ENCODE peak calls at places on chromosomes 1 and 21, in five cellular contexts. One of them, this sample, is unnamed.

GRCh38 chr1:145926706-145927072 is 595 bp downstream of the RBM8A start:
- ATAC-seq in gastroesophageal sphincter: no peak
- ATAC-seq in activated CD8-positive, alpha-beta memory T cell treated with anti-CD3 and anti-CD28 coated beads, Interleukin-2, amount 10 ng/mL, durations not matched to agents 7 days and 5 days: peak; percentile 40
- ATAC-seq in central memory CD8-positive, alpha-beta T cell: peak; percentile 1
- ATAC-seq in activated CD4-positive, alpha-beta T cell treated with anti-CD3 and anti-CD28 coated beads for 36 hours: peak; percentile 47
- ATAC-seq in this sample: no peak

GRCh38 chr1:200409203-200409760 is 554 bp downstream of the ZNF281 start:
- ATAC-seq in gastroesophageal sphincter: peak; percentile 33
- ATAC-seq in activated CD4-positive, alpha-beta T cell treated with anti-CD3 and anti-CD28 coated beads for 36 hours: peak; percentile 28
- ATAC-seq in central memory CD8-positive, alpha-beta T cell: peak; percentile 42
- ATAC-seq in activated CD8-positive, alpha-beta memory T cell treated with anti-CD3 and anti-CD28 coated beads, Interleukin-2, amount 10 ng/mL, durations not matched to agents 7 days and 5 days: no peak
- ATAC-seq in this sample: peak; percentile 68

GRCh38 chr1:168823988-168824387 is 95.0 kb upstream of the DPT start:
- ATAC-seq in gastroesophageal sphincter: no peak
- ATAC-seq in activated CD8-positive, alpha-beta memory T cell treated with anti-CD3 and anti-CD28 coated beads, Interleukin-2, amount 10 ng/mL, durations not matched to agents 7 days and 5 days: no peak
- ATAC-seq in central memory CD8-positive, alpha-beta T cell: no peak
- ATAC-seq in activated CD4-positive, alpha-beta T cell treated with anti-CD3 and anti-CD28 coated beads for 36 hours: no peak
- ATAC-seq in this sample: no peak

GRCh38 chr1:42282867-42283583 is 52.0 kb downstream of the FOXJ3 start:
- ATAC-seq in activated CD8-positive, alpha-beta memory T cell treated with anti-CD3 and anti-CD28 coated beads, Interleukin-2, amount 10 ng/mL, durations not matched to agents 7 days and 5 days: no peak
- ATAC-seq in activated CD4-positive, alpha-beta T cell treated with anti-CD3 and anti-CD28 coated beads for 36 hours: peak; percentile 99
- ATAC-seq in central memory CD8-positive, alpha-beta T cell: no peak
- ATAC-seq in gastroesophageal sphincter: no peak
- ATAC-seq in this sample: no peak

GRCh38 chr1:115274467-115274866 is 63.6 kb downstream of the NGF start:
- ATAC-seq in activated CD8-positive, alpha-beta memory T cell treated with anti-CD3 and anti-CD28 coated beads, Interleukin-2, amount 10 ng/mL, durations not matched to agents 7 days and 5 days: no peak
- ATAC-seq in central memory CD8-positive, alpha-beta T cell: no peak
- ATAC-seq in gastroesophageal sphincter: no peak
- ATAC-seq in activated CD4-positive, alpha-beta T cell treated with anti-CD3 and anti-CD28 coated beads for 36 hours: no peak
- ATAC-seq in this sample: no peak

GRCh38 chr1:201503397-201504176 is 3.3 kb downstream of the CSRP1 start:
- ATAC-seq in gastroesophageal sphincter: peak; percentile 42
- ATAC-seq in central memory CD8-positive, alpha-beta T cell: no peak
- ATAC-seq in activated CD4-positive, alpha-beta T cell treated with anti-CD3 and anti-CD28 coated beads for 36 hours: no peak
- ATAC-seq in activated CD8-positive, alpha-beta memory T cell treated with anti-CD3 and anti-CD28 coated beads, Interleukin-2, amount 10 ng/mL, durations not matched to agents 7 days and 5 days: no peak
- ATAC-seq in this sample: no peak

GRCh38 chr21:46191257-46191685 is 7.0 kb upstream of the SPATC1L start:
- ATAC-seq in gastroesophageal sphincter: peak; percentile 78
- ATAC-seq in central memory CD8-positive, alpha-beta T cell: no peak
- ATAC-seq in activated CD4-positive, alpha-beta T cell treated with anti-CD3 and anti-CD28 coated beads for 36 hours: no peak
- ATAC-seq in activated CD8-positive, alpha-beta memory T cell treated with anti-CD3 and anti-CD28 coated beads, Interleukin-2, amount 10 ng/mL, durations not matched to agents 7 days and 5 days: no peak
- ATAC-seq in this sample: no peak

GRCh38 chr1:50419192-50419906 is 3.9 kb downstream of the DMRTA2 start:
- ATAC-seq in gastroesophageal sphincter: no peak
- ATAC-seq in activated CD4-positive, alpha-beta T cell treated with anti-CD3 and anti-CD28 coated beads for 36 hours: no peak
- ATAC-seq in activated CD8-positive, alpha-beta memory T cell treated with anti-CD3 and anti-CD28 coated beads, Interleukin-2, amount 10 ng/mL, durations not matched to agents 7 days and 5 days: no peak
- ATAC-seq in central memory CD8-positive, alpha-beta T cell: no peak
- ATAC-seq in this sample: no peak

GRCh38 chr1:229098903-229099578 is 171.9 kb upstream of the RAB4A start:
- ATAC-seq in activated CD8-positive, alpha-beta memory T cell treated with anti-CD3 and anti-CD28 coated beads, Interleukin-2, amount 10 ng/mL, durations not matched to agents 7 days and 5 days: no peak
- ATAC-seq in central memory CD8-positive, alpha-beta T cell: no peak
- ATAC-seq in activated CD4-positive, alpha-beta T cell treated with anti-CD3 and anti-CD28 coated beads for 36 hours: no peak
- ATAC-seq in gastroesophageal sphincter: no peak
- ATAC-seq in this sample: no peak

GRCh38 chr1:221118938-221119320 is 239.7 kb downstream of the HLX start:
- ATAC-seq in gastroesophageal sphincter: no peak
- ATAC-seq in activated CD8-positive, alpha-beta memory T cell treated with anti-CD3 and anti-CD28 coated beads, Interleukin-2, amount 10 ng/mL, durations not matched to agents 7 days and 5 days: no peak
- ATAC-seq in central memory CD8-positive, alpha-beta T cell: no peak
- ATAC-seq in activated CD4-positive, alpha-beta T cell treated with anti-CD3 and anti-CD28 coated beads for 36 hours: no peak
- ATAC-seq in this sample: no peak

GRCh38 chr1:156001021-156001681 is 19.6 kb downstream of the SSR2 start:
- ATAC-seq in activated CD4-positive, alpha-beta T cell treated with anti-CD3 and anti-CD28 coated beads for 36 hours: no peak
- ATAC-seq in central memory CD8-positive, alpha-beta T cell: no peak
- ATAC-seq in gastroesophageal sphincter: no peak
- ATAC-seq in activated CD8-positive, alpha-beta memory T cell treated with anti-CD3 and anti-CD28 coated beads, Interleukin-2, amount 10 ng/mL, durations not matched to agents 7 days and 5 days: no peak
- ATAC-seq in this sample: no peak

GRCh38 chr1:205228052-205228451 is 306 bp downstream of the TMCC2 start:
- ATAC-seq in central memory CD8-positive, alpha-beta T cell: no peak
- ATAC-seq in activated CD8-positive, alpha-beta memory T cell treated with anti-CD3 and anti-CD28 coated beads, Interleukin-2, amount 10 ng/mL, durations not matched to agents 7 days and 5 days: peak; percentile 31
- ATAC-seq in activated CD4-positive, alpha-beta T cell treated with anti-CD3 and anti-CD28 coated beads for 36 hours: peak; percentile 4
- ATAC-seq in gastroesophageal sphincter: peak; percentile 40
- ATAC-seq in this sample: peak; percentile 47

GRCh38 chr1:207815466-207815865 is 63.6 kb downstream of the CD46 start:
- ATAC-seq in activated CD8-positive, alpha-beta memory T cell treated with anti-CD3 and anti-CD28 coated beads, Interleukin-2, amount 10 ng/mL, durations not matched to agents 7 days and 5 days: no peak
- ATAC-seq in activated CD4-positive, alpha-beta T cell treated with anti-CD3 and anti-CD28 coated beads for 36 hours: peak; percentile 7
- ATAC-seq in central memory CD8-positive, alpha-beta T cell: no peak
- ATAC-seq in gastroesophageal sphincter: no peak
- ATAC-seq in this sample: no peak

GRCh38 chr21:32535616-32536015 is 49.7 kb downstream of the TCP10L start:
- ATAC-seq in activated CD4-positive, alpha-beta T cell treated with anti-CD3 and anti-CD28 coated beads for 36 hours: no peak
- ATAC-seq in gastroesophageal sphincter: no peak
- ATAC-seq in central memory CD8-positive, alpha-beta T cell: no peak
- ATAC-seq in activated CD8-positive, alpha-beta memory T cell treated with anti-CD3 and anti-CD28 coated beads, Interleukin-2, amount 10 ng/mL, durations not matched to agents 7 days and 5 days: no peak
- ATAC-seq in this sample: no peak

GRCh38 chr1:28136636-28137613 is 39.6 kb downstream of the PTAFR start:
- ATAC-seq in gastroesophageal sphincter: no peak
- ATAC-seq in central memory CD8-positive, alpha-beta T cell: no peak
- ATAC-seq in activated CD4-positive, alpha-beta T cell treated with anti-CD3 and anti-CD28 coated beads for 36 hours: no peak
- ATAC-seq in activated CD8-positive, alpha-beta memory T cell treated with anti-CD3 and anti-CD28 coated beads, Interleukin-2, amount 10 ng/mL, durations not matched to agents 7 days and 5 days: no peak
- ATAC-seq in this sample: no peak

GRCh38 chr1:182602945-182603645 is 1.1 kb downstream of the RGS16 start:
- ATAC-seq in activated CD4-positive, alpha-beta T cell treated with anti-CD3 and anti-CD28 coated beads for 36 hours: peak; percentile 50
- ATAC-seq in central memory CD8-positive, alpha-beta T cell: peak; percentile 41
- ATAC-seq in gastroesophageal sphincter: no peak
- ATAC-seq in activated CD8-positive, alpha-beta memory T cell treated with anti-CD3 and anti-CD28 coated beads, Interleukin-2, amount 10 ng/mL, durations not matched to agents 7 days and 5 days: peak; percentile 48
- ATAC-seq in this sample: peak; percentile 46

GRCh38 chr1:210726621-210727020 is 397.9 kb downstream of the HHAT start:
- ATAC-seq in activated CD8-positive, alpha-beta memory T cell treated with anti-CD3 and anti-CD28 coated beads, Interleukin-2, amount 10 ng/mL, durations not matched to agents 7 days and 5 days: no peak
- ATAC-seq in gastroesophageal sphincter: no peak
- ATAC-seq in central memory CD8-positive, alpha-beta T cell: peak; percentile 24
- ATAC-seq in activated CD4-positive, alpha-beta T cell treated with anti-CD3 and anti-CD28 coated beads for 36 hours: peak; percentile 42
- ATAC-seq in this sample: no peak

GRCh38 chr1:26970810-26971209 is 10.5 kb upstream of the KDF1 start:
- ATAC-seq in activated CD4-positive, alpha-beta T cell treated with anti-CD3 and anti-CD28 coated beads for 36 hours: no peak
- ATAC-seq in gastroesophageal sphincter: no peak
- ATAC-seq in central memory CD8-positive, alpha-beta T cell: no peak
- ATAC-seq in activated CD8-positive, alpha-beta memory T cell treated with anti-CD3 and anti-CD28 coated beads, Interleukin-2, amount 10 ng/mL, durations not matched to agents 7 days and 5 days: no peak
- ATAC-seq in this sample: no peak

GRCh38 chr1:53661496-53661895 is 77.5 kb downstream of the GLIS1 start:
- ATAC-seq in activated CD4-positive, alpha-beta T cell treated with anti-CD3 and anti-CD28 coated beads for 36 hours: no peak
- ATAC-seq in central memory CD8-positive, alpha-beta T cell: no peak
- ATAC-seq in activated CD8-positive, alpha-beta memory T cell treated with anti-CD3 and anti-CD28 coated beads, Interleukin-2, amount 10 ng/mL, durations not matched to agents 7 days and 5 days: no peak
- ATAC-seq in gastroesophageal sphincter: no peak
- ATAC-seq in this sample: no peak

GRCh38 chr1:75134939-75135828 is 996 bp downstream of the LHX8 start:
- ATAC-seq in activated CD4-positive, alpha-beta T cell treated with anti-CD3 and anti-CD28 coated beads for 36 hours: peak; percentile 53
- ATAC-seq in gastroesophageal sphincter: no peak
- ATAC-seq in activated CD8-positive, alpha-beta memory T cell treated with anti-CD3 and anti-CD28 coated beads, Interleukin-2, amount 10 ng/mL, durations not matched to agents 7 days and 5 days: no peak
- ATAC-seq in central memory CD8-positive, alpha-beta T cell: no peak
- ATAC-seq in this sample: no peak

GRCh38 chr1:48245106-48245505 is 22.6 kb downstream of the SLC5A9 start:
- ATAC-seq in central memory CD8-positive, alpha-beta T cell: no peak
- ATAC-seq in activated CD4-positive, alpha-beta T cell treated with anti-CD3 and anti-CD28 coated beads for 36 hours: no peak
- ATAC-seq in gastroesophageal sphincter: peak; percentile 62
- ATAC-seq in activated CD8-positive, alpha-beta memory T cell treated with anti-CD3 and anti-CD28 coated beads, Interleukin-2, amount 10 ng/mL, durations not matched to agents 7 days and 5 days: no peak
- ATAC-seq in this sample: no peak

GRCh38 chr1:192539450-192540132 is 36.0 kb upstream of the RGS1 start:
- ATAC-seq in activated CD4-positive, alpha-beta T cell treated with anti-CD3 and anti-CD28 coated beads for 36 hours: no peak
- ATAC-seq in activated CD8-positive, alpha-beta memory T cell treated with anti-CD3 and anti-CD28 coated beads, Interleukin-2, amount 10 ng/mL, durations not matched to agents 7 days and 5 days: peak; percentile 42
- ATAC-seq in gastroesophageal sphincter: peak; percentile 81
- ATAC-seq in central memory CD8-positive, alpha-beta T cell: peak; percentile 31
- ATAC-seq in this sample: no peak

GRCh38 chr1:87428351-87428750 is 99.7 kb downstream of the LMO4 start:
- ATAC-seq in activated CD8-positive, alpha-beta memory T cell treated with anti-CD3 and anti-CD28 coated beads, Interleukin-2, amount 10 ng/mL, durations not matched to agents 7 days and 5 days: no peak
- ATAC-seq in activated CD4-positive, alpha-beta T cell treated with anti-CD3 and anti-CD28 coated beads for 36 hours: no peak
- ATAC-seq in gastroesophageal sphincter: no peak
- ATAC-seq in central memory CD8-positive, alpha-beta T cell: no peak
- ATAC-seq in this sample: no peak